ENCODE peak calls at places on chromosomes 16 and 17, in nine cellular contexts. C, U, J, N, I, H, Q, V and Z are unnamed samples.

GRCh38 chr17:75491680-75492079 is 23.7 kb downstream of the CASKIN2 start:
- DNase-seq in H (no peak), J (no peak), I (no peak), C (no peak), Q (no peak), N (no peak), U (no peak), V (no peak), Z (no peak)

GRCh38 chr17:74179576-74179975 is 23.9 kb upstream of the RPL38 start:
- DNase-seq in J (no peak), V (no peak), C (no peak), H (no peak), N (no peak), U (no peak), I (no peak), Q (no peak), Z (no peak)

GRCh38 chr16:11196286-11196828 is 59.6 kb downstream of the SOCS1 start:
- DNase-seq in C (no peak), V (no peak), H (no peak), Q (no peak), N (no peak), I (no peak), J (no peak), U (no peak), Z (peak)

GRCh38 chr17:43129671-43130010 is 4.5 kb upstream of the BRCA1 start:
- DNase-seq in J (no peak), C (no peak), I (no peak), N (no peak), U (no peak), H (no peak), Q (no peak), V (no peak), Z (no peak)

GRCh38 chr16:56354016-56354415 is 71.3 kb downstream of the AMFR start:
- DNase-seq in N (no peak), C (no peak), J (no peak), V (no peak), H (no peak), Q (peak), I (no peak), U (no peak), Z (no peak)

GRCh38 chr16:18059089-18059488 is 277.4 kb downstream of the NPIPA8 start:
- DNase-seq in I (no peak), U (no peak), J (no peak), C (no peak), Q (no peak), V (no peak), N (no peak), H (no peak), Z (no peak)

GRCh38 chr16:55146939-55147338 is 177.1 kb upstream of the IRX6 start:
- DNase-seq in H (no peak), Q (no peak), U (no peak), V (no peak), J (no peak), I (no peak), C (no peak), N (no peak), Z (no peak)

GRCh38 chr17:10120113-10120485 is 78.3 kb downstream of the GAS7 start:
- DNase-seq in Q (no peak), H (no peak), V (no peak), C (no peak), N (no peak), U (no peak), J (no peak), I (no peak), Z (no peak)

GRCh38 chr16:82736161-82736697 is 109.5 kb downstream of the CDH13 start:
- DNase-seq in U (no peak), V (no peak), H (no peak), J (no peak), I (no peak), N (no peak), C (no peak), Q (no peak), Z (no peak)

GRCh38 chr17:59311051-59311468 is 20.4 kb upstream of the YPEL2 start:
- DNase-seq in U (no peak), Q (peak), H (no peak), C (no peak), J (peak), N (peak), I (peak), V (peak), Z (peak)

GRCh38 chr16:2597560-2597902 is 59.7 kb downstream of the PDPK1 start:
- DNase-seq in Q (no peak), J (no peak), H (no peak), V (no peak), C (no peak), N (no peak), I (no peak), U (no peak), Z (no peak)

GRCh38 chr17:77881545-77881944 is 77.0 kb upstream of the TNRC6C start:
- DNase-seq in V (peak), J (no peak), N (peak), Q (peak), I (peak), U (no peak), H (no peak), C (peak), Z (peak)

GRCh38 chr16:85554114-85554790 is 58.9 kb upstream of the GSE1 start:
- DNase-seq in C (peak), N (peak), Q (peak), J (peak), H (no peak), U (no peak), I (peak), V (peak), Z (peak)

GRCh38 chr17:8223356-8224063 is 13.1 kb upstream of the AURKB start:
- DNase-seq in U (peak), C (peak), I (peak), H (no peak), V (peak), Q (peak), N (peak), J (peak), Z (peak)

GRCh38 chr17:8225813-8226535 is 15.6 kb upstream of the AURKB start:
- DNase-seq in N (peak), V (peak), U (no peak), Q (peak), H (peak), J (peak), C (peak), I (peak), Z (peak)

GRCh38 chr17:8227238-8227581 is 16.8 kb upstream of the AURKB start:
- DNase-seq in J (no peak), N (no peak), C (no peak), V (no peak), I (no peak), H (no peak), U (no peak), Q (no peak), Z (no peak)

GRCh38 chr17:8224891-8225812 is 14.8 kb upstream of the AURKB start:
- DNase-seq in H (no peak), U (no peak), V (no peak), J (no peak), N (no peak), I (no peak), Q (no peak), C (no peak), Z (no peak)

GRCh38 chr17:8226536-8227237 is 16.3 kb upstream of the AURKB start:
- DNase-seq in I (peak), C (peak), H (peak), Q (peak), U (peak), N (peak), J (peak), V (peak), Z (peak)
- H3K4me3 ChIP-seq in I (no peak), C (peak), H (peak), Q (no peak), U (no peak), N (peak), J (no peak), V (peak), Z (peak)

GRCh38 chr16:49439676-49440075 is 66.1 kb downstream of the C16orf78 start:
- DNase-seq in H (no peak), I (no peak), C (no peak), N (no peak), V (no peak), J (no peak), Q (no peak), U (no peak), Z (no peak)

GRCh38 chr16:49440156-49441065 is 66.8 kb downstream of the C16orf78 start:
- DNase-seq in N (no peak), H (no peak), C (no peak), I (no peak), U (no peak), J (no peak), V (no peak), Q (no peak), Z (no peak)

GRCh38 chr16:49442805-49443204 is 69.2 kb downstream of the C16orf78 start:
- DNase-seq in J (no peak), C (no peak), I (no peak), N (no peak), H (no peak), U (no peak), V (no peak), Q (no peak), Z (no peak)

GRCh38 chr16:49443576-49443975 is 70.0 kb downstream of the C16orf78 start:
- DNase-seq in C (no peak), J (no peak), U (no peak), Q (no peak), N (no peak), V (no peak), I (no peak), H (no peak), Z (no peak)

DNA sequence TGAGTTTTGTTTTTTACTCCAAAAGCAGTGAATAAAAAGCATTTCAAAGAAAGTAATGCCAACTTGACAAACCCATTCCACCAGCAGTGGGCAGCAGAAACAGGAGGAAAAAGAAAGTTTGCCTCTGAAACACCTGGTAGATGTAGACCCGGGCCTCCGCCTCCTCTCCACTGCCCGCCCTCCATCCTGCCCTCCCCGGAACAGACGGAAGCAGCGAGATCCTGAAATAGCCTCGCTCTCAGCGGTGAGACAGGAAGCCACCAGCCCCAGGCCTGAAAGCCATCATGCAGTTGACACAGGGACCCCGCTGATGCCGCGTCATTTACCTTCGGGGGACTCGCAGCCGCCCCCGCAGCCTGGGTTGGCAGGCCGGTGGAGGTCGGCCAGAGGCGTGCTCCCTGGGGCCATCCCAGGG is 67.8 kb downstream of the C16orf78 start:
- DNase-seq in Q (peak), I (peak), N (peak), U (no peak), H (no peak), C (peak), J (no peak), V (no peak), Z (peak)
- TF ChIP-seq CTCF in Q (peak), I (peak), N (no peak), U (no peak), H (no peak), C (no peak), J (no peak), V (peak), Z (no peak)

GRCh38 chr16:57360321-57360935 is 1.8 kb downstream of the CCL22 start:
- DNase-seq in H (no peak), C (no peak), I (no peak), Q (no peak), J (no peak), U (no peak), V (no peak), N (no peak), Z (no peak)
- H3K4me3 ChIP-seq in H (no peak), C (no peak), I (no peak), Q (no peak), J (no peak), U (no peak), V (no peak), N (no peak), Z (no peak)

GRCh38 chr17:45019177-45019711 is 32.2 kb downstream of the DCAKD start:
- DNase-seq in U (peak), H (no peak), C (peak), N (peak), J (peak), Q (no peak), V (no peak), I (peak), Z (peak)
- TF ChIP-seq CTCF in U (peak), H (peak), C (peak), N (no peak), J (peak), Q (no peak), V (peak), I (peak), Z (peak)

GRCh38 chr16:1168837-1169236 is 15.9 kb downstream of the CACNA1H start:
- DNase-seq in J (no peak), I (no peak), H (no peak), Q (no peak), N (no peak), C (no peak), U (no peak), V (no peak), Z (no peak)

GRCh38 chr16:1169285-1170075 is 16.6 kb downstream of the CACNA1H start:
- DNase-seq in Q (no peak), U (no peak), H (no peak), V (no peak), J (no peak), N (no peak), C (no peak), I (no peak), Z (no peak)

GRCh38 chr16:1171001-1171400 is 18.1 kb downstream of the CACNA1H start:
- DNase-seq in H (no peak), N (no peak), U (no peak), Q (no peak), C (no peak), J (no peak), V (no peak), I (no peak), Z (no peak)

GRCh38 chr16:1171854-1172428 is 19.0 kb downstream of the CACNA1H start:
- DNase-seq in C (no peak), N (no peak), U (no peak), H (no peak), V (no peak), Q (no peak), J (no peak), I (no peak), Z (no peak)

DNA sequence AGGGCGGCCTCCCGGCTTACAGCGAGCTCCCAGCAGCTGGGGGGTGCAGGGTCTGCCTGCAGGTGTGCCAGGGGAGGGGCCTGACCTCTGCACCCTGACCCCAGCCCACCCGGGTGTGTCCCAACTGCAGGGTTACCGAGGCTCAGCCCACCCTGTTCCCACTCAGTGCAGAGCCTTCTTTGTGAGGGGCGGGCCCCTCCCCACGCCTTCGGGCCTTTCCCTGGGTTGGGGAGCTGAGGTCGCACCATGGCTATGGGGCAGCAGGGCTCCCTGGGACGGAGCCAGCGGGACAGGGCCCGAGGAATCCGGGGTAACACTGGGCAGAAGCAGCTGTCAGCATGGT is 17.1 kb downstream of the CACNA1H start:
- DNase-seq in N (no peak), J (no peak), H (no peak), I (no peak), Q (no peak), C (no peak), V (no peak), U (no peak), Z (no peak)
- H3K4me3 ChIP-seq in N (no peak), J (no peak), H (no peak), I (no peak), Q (no peak), C (no peak), V (no peak), U (no peak), Z (no peak)

DNA sequence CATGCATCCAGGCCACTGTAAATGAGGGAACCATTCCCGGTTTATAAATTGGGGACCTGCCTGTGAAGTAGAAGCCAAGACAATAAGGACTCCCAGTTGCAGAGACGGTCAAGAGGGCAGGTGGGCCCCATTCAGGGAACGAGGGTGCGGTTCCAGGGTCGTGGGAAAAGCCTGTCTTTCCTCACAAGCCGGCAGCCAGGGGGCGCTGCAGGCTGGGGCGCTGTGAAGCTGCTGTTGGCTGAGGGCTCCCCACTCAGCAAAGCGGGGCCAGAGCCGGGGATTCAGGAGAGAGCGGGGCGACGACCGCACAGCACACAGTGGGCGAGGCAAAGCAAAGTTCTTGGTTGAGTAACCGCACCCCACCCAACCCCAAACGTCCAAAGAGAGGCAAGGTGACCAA is 24.9 kb downstream of the CDRT15 start:
- DNase-seq in Q (no peak), N (peak), I (no peak), J (no peak), C (peak), U (peak), H (no peak), V (no peak), Z (peak)
- TF ChIP-seq CTCF in Q (peak), N (peak), I (peak), J (peak), C (peak), U (no peak), H (peak), V (peak), Z (peak)

GRCh38 chr17:41024702-41025101 is 2.3 kb downstream of the KRTAP1-5 start:
- DNase-seq in J (no peak), U (no peak), H (no peak), N (no peak), I (no peak), C (no peak), V (peak), Q (no peak), Z (peak)

GRCh38 chr17:41029633-41030245 is at the start of gene KRTAP1-4:
- DNase-seq in H (no peak), U (peak), C (no peak), I (no peak), Q (no peak), V (no peak), N (no peak), J (no peak), Z (no peak)

DNA sequence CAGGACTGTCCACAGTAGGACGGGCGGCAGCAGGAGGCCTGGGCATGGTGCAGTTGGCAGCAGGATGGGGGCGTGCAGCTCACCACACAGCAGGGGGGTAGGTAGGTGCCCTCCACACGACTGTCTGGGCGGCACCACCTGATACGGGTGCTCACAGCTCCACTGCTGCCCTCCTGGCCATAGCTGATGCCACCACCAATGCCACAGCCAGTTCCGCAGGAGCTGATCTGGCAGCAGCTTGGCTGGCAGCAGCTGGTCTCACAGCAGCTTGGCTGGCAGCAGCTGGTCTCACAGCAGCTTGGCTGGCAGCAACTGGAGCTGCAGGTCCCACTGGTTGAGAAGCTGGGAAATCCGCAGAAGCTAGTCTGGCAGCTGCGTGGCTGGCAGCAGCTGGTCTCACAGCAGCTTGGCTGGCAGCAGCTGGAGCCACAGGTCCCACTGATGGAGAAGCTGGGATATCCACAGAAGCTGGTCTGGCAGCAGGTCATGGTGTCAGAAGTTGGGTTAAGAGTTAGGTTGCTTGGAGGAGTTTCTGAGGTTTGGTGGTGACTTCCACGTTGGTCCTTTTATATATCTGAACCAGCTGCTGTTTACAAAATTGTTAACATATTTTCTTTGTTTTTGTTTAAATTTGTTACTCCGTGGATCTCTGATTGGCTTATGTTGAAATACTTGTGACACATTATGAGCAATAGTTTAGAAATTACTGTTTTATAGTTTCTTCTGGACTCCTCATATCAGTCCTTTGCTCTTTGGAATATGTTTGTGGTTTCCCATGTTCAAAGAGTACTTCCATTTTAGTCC is at the start of gene KRTAP1-5:
- DNase-seq in H (peak), I (no peak), C (no peak), J (peak), V (peak), N (peak), U (no peak), Q (no peak), Z (peak)
- H3K4me3 ChIP-seq in H (no peak), I (no peak), C (no peak), J (no peak), V (no peak), N (no peak), U (no peak), Q (no peak), Z (no peak)

DNA sequence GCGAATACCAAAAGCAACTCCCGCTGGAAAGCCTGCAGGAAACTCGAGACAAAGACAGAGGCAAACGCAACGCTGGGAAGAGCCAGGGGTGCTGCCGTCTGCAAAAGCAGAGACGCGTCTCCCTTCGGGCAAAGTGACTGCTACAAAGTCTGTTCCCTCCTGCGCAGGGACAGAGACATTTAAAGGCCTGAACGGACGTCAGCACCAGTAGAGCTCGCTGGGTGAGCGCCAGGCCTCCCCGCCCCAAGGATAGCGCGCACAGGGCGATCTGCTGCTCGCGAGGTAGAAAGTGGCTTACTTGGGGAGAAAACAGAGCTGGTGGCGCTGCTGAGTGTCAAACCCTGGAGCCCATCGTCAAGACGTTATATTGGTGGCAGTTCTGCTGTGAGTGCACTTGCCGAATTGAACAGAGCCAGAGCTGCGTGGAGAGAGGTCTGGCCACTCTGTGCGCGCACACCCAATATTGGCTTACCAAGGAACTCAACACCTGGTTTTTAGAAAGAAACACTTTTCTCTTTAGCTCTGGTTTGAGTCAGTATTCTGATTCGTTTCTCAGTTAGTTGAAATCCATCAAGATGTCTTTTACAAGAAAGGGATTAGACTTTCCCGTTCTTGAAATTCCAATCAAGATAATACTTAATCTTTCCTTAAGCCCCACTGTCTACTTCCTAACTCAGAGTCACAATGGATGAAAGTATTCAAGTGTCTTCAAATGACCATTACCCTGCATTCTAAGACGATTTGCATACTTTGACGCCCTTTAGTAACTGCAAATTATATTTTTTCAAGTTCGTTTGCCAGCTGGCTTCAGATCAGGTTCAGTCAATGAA is 190.1 kb downstream of the USP22 start:
- DNase-seq in J (peak), I (peak), H (no peak), C (peak), Q (peak), N (no peak), V (no peak), U (peak), Z (peak)
- TF ChIP-seq CTCF in J (no peak), I (no peak), H (no peak), C (no peak), Q (no peak), N (no peak), V (no peak), U (no peak), Z (no peak)

GRCh38 chr17:37492167-37492566 is 2.5 kb downstream of the DUSP14 start:
- DNase-seq in H (no peak), N (no peak), Q (no peak), U (no peak), C (no peak), J (no peak), V (no peak), I (no peak), Z (no peak)
- H3K4me3 ChIP-seq in H (peak), N (peak), Q (no peak), U (no peak), C (peak), J (peak), V (peak), I (no peak), Z (no peak)